ENCODE peak calls at places on chromosomes 11 and 22, in five cellular contexts. One of them, this sample, is unnamed.
A peak's percentile ranks its signal among the peaks of the same experiment; 100 is the strongest.

GRCh38 chr11:65882191-65883057 is 2.8 kb downstream of the CTSW start:
- DNase-seq in T-helper 2 cell: no peak
- DNase-seq in activated T-cell treated with anti-CD3 and anti-CD28 coated beads, Interleukin-2, amount 50 U/mL, for 24 hours: no peak
- DNase-seq in NCI-H2107: no peak
- DNase-seq in KBM-7: no peak
- DNase-seq in this sample: no peak

GRCh38 chr11:125343732-125344131 is 152.3 kb downstream of the FEZ1 start:
- DNase-seq in T-helper 2 cell: no peak
- DNase-seq in activated T-cell treated with anti-CD3 and anti-CD28 coated beads, Interleukin-2, amount 50 U/mL, for 24 hours: no peak
- DNase-seq in NCI-H2107: no peak
- DNase-seq in KBM-7: no peak
- DNase-seq in this sample: no peak

GRCh38 chr22:39567135-39567946 is 3.2 kb upstream of the CACNA1I start:
- DNase-seq in T-helper 2 cell: peak; percentile 15
- DNase-seq in activated T-cell treated with anti-CD3 and anti-CD28 coated beads, Interleukin-2, amount 50 U/mL, for 24 hours: peak; percentile 56
- DNase-seq in NCI-H2107: no peak
- DNase-seq in KBM-7: no peak
- DNase-seq in this sample: no peak

GRCh38 chr11:6604081-6604626 is 580 bp downstream of the ILK start:
- DNase-seq in T-helper 2 cell: peak; percentile 30
- DNase-seq in activated T-cell treated with anti-CD3 and anti-CD28 coated beads, Interleukin-2, amount 50 U/mL, for 24 hours: peak; percentile 60
- DNase-seq in NCI-H2107: no peak
- DNase-seq in KBM-7: peak; percentile 71
- DNase-seq in this sample: peak; percentile 34

GRCh38 chr11:114208371-114208770 is 87.8 kb upstream of the NNMT start:
- DNase-seq in T-helper 2 cell: no peak
- DNase-seq in activated T-cell treated with anti-CD3 and anti-CD28 coated beads, Interleukin-2, amount 50 U/mL, for 24 hours: no peak
- DNase-seq in NCI-H2107: no peak
- DNase-seq in KBM-7: no peak
- DNase-seq in this sample: no peak

GRCh38 chr11:61869636-61870428 is 21.5 kb downstream of the FADS3 start:
- DNase-seq in T-helper 2 cell: no peak
- DNase-seq in activated T-cell treated with anti-CD3 and anti-CD28 coated beads, Interleukin-2, amount 50 U/mL, for 24 hours: no peak
- DNase-seq in NCI-H2107: no peak
- DNase-seq in KBM-7: no peak
- DNase-seq in this sample: no peak

GRCh38 chr22:29369460-29369859 is 18.9 kb downstream of the AP1B1 start:
- DNase-seq in T-helper 2 cell: no peak
- DNase-seq in activated T-cell treated with anti-CD3 and anti-CD28 coated beads, Interleukin-2, amount 50 U/mL, for 24 hours: no peak
- DNase-seq in NCI-H2107: no peak
- DNase-seq in KBM-7: peak; percentile 60
- DNase-seq in this sample: no peak

GRCh38 chr11:8167796-8168195 is 1.0 kb downstream of the RIC3 start:
- DNase-seq in T-helper 2 cell: no peak
- DNase-seq in activated T-cell treated with anti-CD3 and anti-CD28 coated beads, Interleukin-2, amount 50 U/mL, for 24 hours: no peak
- DNase-seq in NCI-H2107: no peak
- DNase-seq in KBM-7: no peak
- DNase-seq in this sample: peak; percentile 10

GRCh38 chr11:31450841-31451240 is 58.6 kb downstream of the IMMP1L start:
- DNase-seq in T-helper 2 cell: no peak
- DNase-seq in activated T-cell treated with anti-CD3 and anti-CD28 coated beads, Interleukin-2, amount 50 U/mL, for 24 hours: no peak
- DNase-seq in NCI-H2107: no peak
- DNase-seq in KBM-7: no peak
- DNase-seq in this sample: no peak

GRCh38 chr11:120908521-120909181 is 115.3 kb upstream of the TBCEL start:
- DNase-seq in T-helper 2 cell: no peak
- DNase-seq in activated T-cell treated with anti-CD3 and anti-CD28 coated beads, Interleukin-2, amount 50 U/mL, for 24 hours: no peak
- DNase-seq in NCI-H2107: no peak
- DNase-seq in KBM-7: no peak
- DNase-seq in this sample: no peak

GRCh38 chr11:37317803-37318202 is 719.8 kb upstream of the RAG2 start:
- DNase-seq in T-helper 2 cell: no peak
- DNase-seq in activated T-cell treated with anti-CD3 and anti-CD28 coated beads, Interleukin-2, amount 50 U/mL, for 24 hours: no peak
- DNase-seq in NCI-H2107: no peak
- DNase-seq in KBM-7: no peak
- DNase-seq in this sample: no peak

GRCh38 chr11:64834723-64835615 is 9.5 kb downstream of the CDC42BPG start:
- DNase-seq in T-helper 2 cell: no peak
- DNase-seq in activated T-cell treated with anti-CD3 and anti-CD28 coated beads, Interleukin-2, amount 50 U/mL, for 24 hours: no peak
- DNase-seq in NCI-H2107: no peak
- DNase-seq in KBM-7: no peak
- DNase-seq in this sample: peak; percentile 84

GRCh38 chr11:17376493-17376892 is 12.0 kb downstream of the KCNJ11 start:
- DNase-seq in T-helper 2 cell: no peak
- DNase-seq in activated T-cell treated with anti-CD3 and anti-CD28 coated beads, Interleukin-2, amount 50 U/mL, for 24 hours: no peak
- DNase-seq in NCI-H2107: no peak
- DNase-seq in KBM-7: no peak
- DNase-seq in this sample: no peak

GRCh38 chr11:95392644-95393043 is 161.6 kb upstream of the SESN3 start:
- DNase-seq in T-helper 2 cell: no peak
- DNase-seq in activated T-cell treated with anti-CD3 and anti-CD28 coated beads, Interleukin-2, amount 50 U/mL, for 24 hours: no peak
- DNase-seq in NCI-H2107: no peak
- DNase-seq in KBM-7: no peak
- DNase-seq in this sample: no peak

GRCh38 chr11:9138612-9139579 is 47.5 kb upstream of the SCUBE2 start:
- DNase-seq in T-helper 2 cell: no peak
- DNase-seq in activated T-cell treated with anti-CD3 and anti-CD28 coated beads, Interleukin-2, amount 50 U/mL, for 24 hours: no peak
- DNase-seq in NCI-H2107: peak; percentile 6
- DNase-seq in KBM-7: no peak
- DNase-seq in this sample: peak; percentile 80

GRCh38 chr11:15194671-15195415 is 80.1 kb downstream of the INSC start:
- DNase-seq in T-helper 2 cell: no peak
- DNase-seq in activated T-cell treated with anti-CD3 and anti-CD28 coated beads, Interleukin-2, amount 50 U/mL, for 24 hours: no peak
- DNase-seq in NCI-H2107: no peak
- DNase-seq in KBM-7: no peak
- DNase-seq in this sample: no peak

GRCh38 chr11:16925495-16926065 is 88.6 kb downstream of the PLEKHA7 start:
- DNase-seq in T-helper 2 cell: no peak
- DNase-seq in activated T-cell treated with anti-CD3 and anti-CD28 coated beads, Interleukin-2, amount 50 U/mL, for 24 hours: peak; percentile 50
- DNase-seq in NCI-H2107: no peak
- DNase-seq in KBM-7: no peak
- DNase-seq in this sample: peak; percentile 71

GRCh38 chr11:47916361-47916841 is 64.0 kb upstream of the PTPRJ start:
- DNase-seq in T-helper 2 cell: no peak
- DNase-seq in activated T-cell treated with anti-CD3 and anti-CD28 coated beads, Interleukin-2, amount 50 U/mL, for 24 hours: no peak
- DNase-seq in NCI-H2107: no peak
- DNase-seq in KBM-7: no peak
- DNase-seq in this sample: no peak

GRCh38 chr11:35463211-35463810 is 44.0 kb upstream of the SLC1A2 start:
- DNase-seq in T-helper 2 cell: no peak
- DNase-seq in activated T-cell treated with anti-CD3 and anti-CD28 coated beads, Interleukin-2, amount 50 U/mL, for 24 hours: no peak
- DNase-seq in NCI-H2107: no peak
- DNase-seq in KBM-7: no peak
- DNase-seq in this sample: no peak

GRCh38 chr11:114061053-114062049 is 1.8 kb downstream of the ZBTB16 start:
- DNase-seq in T-helper 2 cell: no peak
- DNase-seq in activated T-cell treated with anti-CD3 and anti-CD28 coated beads, Interleukin-2, amount 50 U/mL, for 24 hours: peak; percentile 46
- DNase-seq in NCI-H2107: no peak
- DNase-seq in KBM-7: no peak
- DNase-seq in this sample: peak; percentile 11

GRCh38 chr11:559712-560304 is 730 bp downstream of the LMNTD2 start:
- DNase-seq in T-helper 2 cell: no peak
- DNase-seq in activated T-cell treated with anti-CD3 and anti-CD28 coated beads, Interleukin-2, amount 50 U/mL, for 24 hours: no peak
- DNase-seq in NCI-H2107: no peak
- DNase-seq in KBM-7: no peak
- DNase-seq in this sample: no peak

GRCh38 chr11:2577071-2578005 is 122.5 kb downstream of the KCNQ1OT1 start:
- DNase-seq in T-helper 2 cell: no peak
- DNase-seq in activated T-cell treated with anti-CD3 and anti-CD28 coated beads, Interleukin-2, amount 50 U/mL, for 24 hours: no peak
- DNase-seq in NCI-H2107: no peak
- DNase-seq in KBM-7: no peak
- DNase-seq in this sample: no peak

GRCh38 chr11:706957-707816 is 1.2 kb downstream of the EPS8L2 start:
- DNase-seq in T-helper 2 cell: no peak
- DNase-seq in activated T-cell treated with anti-CD3 and anti-CD28 coated beads, Interleukin-2, amount 50 U/mL, for 24 hours: no peak
- DNase-seq in NCI-H2107: no peak
- DNase-seq in KBM-7: no peak
- DNase-seq in this sample: peak; percentile 70

GRCh38 chr11:74646964-74647363 is 54.6 kb downstream of the POLD3 start:
- DNase-seq in T-helper 2 cell: no peak
- DNase-seq in activated T-cell treated with anti-CD3 and anti-CD28 coated beads, Interleukin-2, amount 50 U/mL, for 24 hours: no peak
- DNase-seq in NCI-H2107: no peak
- DNase-seq in KBM-7: no peak
- DNase-seq in this sample: no peak

GRCh38 chr11:6968816-6969215 is 42.6 kb downstream of the ZNF215 start:
- DNase-seq in T-helper 2 cell: no peak
- DNase-seq in activated T-cell treated with anti-CD3 and anti-CD28 coated beads, Interleukin-2, amount 50 U/mL, for 24 hours: no peak
- DNase-seq in NCI-H2107: no peak
- DNase-seq in KBM-7: no peak
- DNase-seq in this sample: no peak